ENCODE peak calls at places on chromosomes 16 and 17, in seven cellular contexts. One of them, this sample, is unnamed.

GRCh38 chr16:27751676-27752075 is 201.7 kb downstream of the KATNIP start:
- DNase-seq in OCI-LY7: no peak
- DNase-seq in foreskin fibroblast: no peak
- DNase-seq in body of pancreas: no peak
- DNase-seq in cardiac fibroblast: no peak
- DNase-seq in H1: no peak
- DNase-seq in thoracic aorta: no peak
- DNase-seq in this sample: no peak

GRCh38 chr17:63278731-63279442 is 167.2 kb downstream of the CYB561 start:
- DNase-seq in H1: no peak
- DNase-seq in cardiac fibroblast: no peak
- DNase-seq in thoracic aorta: no peak
- DNase-seq in body of pancreas: no peak
- DNase-seq in foreskin fibroblast: no peak
- DNase-seq in OCI-LY7: no peak
- DNase-seq in this sample: no peak

GRCh38 chr17:60901806-60902205 is 224.2 kb downstream of the BCAS3 start:
- DNase-seq in thoracic aorta: no peak
- DNase-seq in body of pancreas: no peak
- DNase-seq in foreskin fibroblast: peak
- DNase-seq in OCI-LY7: no peak
- DNase-seq in H1: no peak
- DNase-seq in cardiac fibroblast: peak
- DNase-seq in this sample: no peak

GRCh38 chr17:49352587-49353154 is 9.4 kb downstream of the ZNF652 start:
- DNase-seq in thoracic aorta: no peak
- DNase-seq in cardiac fibroblast: no peak
- DNase-seq in OCI-LY7: no peak
- DNase-seq in body of pancreas: no peak
- DNase-seq in H1: no peak
- DNase-seq in foreskin fibroblast: no peak
- DNase-seq in this sample: no peak

GRCh38 chr17:3557768-3558583 is at the start of gene TRPV3:
- DNase-seq in foreskin fibroblast: no peak
- DNase-seq in thoracic aorta: no peak
- DNase-seq in OCI-LY7: no peak
- DNase-seq in body of pancreas: peak
- DNase-seq in cardiac fibroblast: peak
- DNase-seq in H1: no peak
- DNase-seq in this sample: peak

GRCh38 chr16:52671560-52671959 is 124.6 kb upstream of the TOX3 start:
- DNase-seq in H1: no peak
- DNase-seq in OCI-LY7: no peak
- DNase-seq in foreskin fibroblast: no peak
- DNase-seq in cardiac fibroblast: no peak
- DNase-seq in body of pancreas: no peak
- DNase-seq in thoracic aorta: no peak
- DNase-seq in this sample: no peak

GRCh38 chr16:23668225-23668624 is 10.5 kb upstream of the PLK1 start:
- DNase-seq in H1: no peak
- DNase-seq in foreskin fibroblast: peak
- DNase-seq in body of pancreas: no peak
- DNase-seq in OCI-LY7: no peak
- DNase-seq in cardiac fibroblast: no peak
- DNase-seq in thoracic aorta: no peak
- DNase-seq in this sample: no peak

GRCh38 chr16:87144232-87144631 is 173.0 kb downstream of the C16orf95 start:
- DNase-seq in OCI-LY7: no peak
- DNase-seq in H1: no peak
- DNase-seq in cardiac fibroblast: no peak
- DNase-seq in body of pancreas: no peak
- DNase-seq in foreskin fibroblast: no peak
- DNase-seq in thoracic aorta: no peak
- DNase-seq in this sample: no peak

GRCh38 chr16:66604376-66605176 is at the start of gene CMTM3:
- DNase-seq in OCI-LY7: peak
- DNase-seq in thoracic aorta: no peak
- DNase-seq in foreskin fibroblast: peak
- DNase-seq in H1: peak
- DNase-seq in cardiac fibroblast: peak
- DNase-seq in body of pancreas: peak
- DNase-seq in this sample: peak

GRCh38 chr17:37138726-37139125 is 190.0 kb downstream of the AATF start:
- DNase-seq in body of pancreas: no peak
- DNase-seq in H1: no peak
- DNase-seq in thoracic aorta: no peak
- DNase-seq in OCI-LY7: no peak
- DNase-seq in foreskin fibroblast: no peak
- DNase-seq in cardiac fibroblast: no peak
- DNase-seq in this sample: no peak

GRCh38 chr16:79215289-79215688 is 385.2 kb downstream of the MAF start:
- DNase-seq in cardiac fibroblast: no peak
- DNase-seq in body of pancreas: no peak
- DNase-seq in thoracic aorta: no peak
- DNase-seq in H1: no peak
- DNase-seq in foreskin fibroblast: no peak
- DNase-seq in OCI-LY7: no peak
- DNase-seq in this sample: no peak

GRCh38 chr16:17360810-17361209 is 110.0 kb downstream of the XYLT1 start:
- DNase-seq in cardiac fibroblast: no peak
- DNase-seq in thoracic aorta: no peak
- DNase-seq in OCI-LY7: no peak
- DNase-seq in foreskin fibroblast: no peak
- DNase-seq in body of pancreas: no peak
- DNase-seq in H1: no peak
- DNase-seq in this sample: no peak

GRCh38 chr16:66289986-66290385 is 76.5 kb upstream of the CDH5 start:
- DNase-seq in H1: no peak
- DNase-seq in foreskin fibroblast: no peak
- DNase-seq in thoracic aorta: no peak
- DNase-seq in OCI-LY7: no peak
- DNase-seq in cardiac fibroblast: no peak
- DNase-seq in body of pancreas: no peak
- DNase-seq in this sample: no peak

GRCh38 chr16:764848-765487 is 4.4 kb downstream of the MSLN start:
- DNase-seq in body of pancreas: no peak
- DNase-seq in thoracic aorta: no peak
- DNase-seq in foreskin fibroblast: no peak
- DNase-seq in H1: no peak
- DNase-seq in OCI-LY7: no peak
- DNase-seq in cardiac fibroblast: no peak
- DNase-seq in this sample: no peak

GRCh38 chr17:20009302-20010098 is at the start of gene SPECC1:
- DNase-seq in body of pancreas: peak
- DNase-seq in foreskin fibroblast: no peak
- DNase-seq in cardiac fibroblast: peak
- DNase-seq in OCI-LY7: peak
- DNase-seq in thoracic aorta: peak
- DNase-seq in H1: peak
- DNase-seq in this sample: peak

GRCh38 chr17:5500804-5501391 is 14.5 kb downstream of the MIS12 start:
- DNase-seq in cardiac fibroblast: peak
- DNase-seq in H1: peak
- DNase-seq in OCI-LY7: peak
- DNase-seq in thoracic aorta: peak
- DNase-seq in foreskin fibroblast: peak
- DNase-seq in body of pancreas: peak
- DNase-seq in this sample: peak

GRCh38 chr17:888998-889401 is 90.6 kb downstream of the NXN start:
- DNase-seq in body of pancreas: no peak
- DNase-seq in OCI-LY7: peak
- DNase-seq in thoracic aorta: no peak
- DNase-seq in foreskin fibroblast: no peak
- DNase-seq in H1: no peak
- DNase-seq in cardiac fibroblast: no peak
- DNase-seq in this sample: no peak

GRCh38 chr16:58638148-58639036 is 8.8 kb upstream of the CNOT1 start:
- DNase-seq in thoracic aorta: no peak
- DNase-seq in cardiac fibroblast: peak
- DNase-seq in body of pancreas: peak
- DNase-seq in OCI-LY7: no peak
- DNase-seq in foreskin fibroblast: peak
- DNase-seq in H1: no peak
- DNase-seq in this sample: no peak
- TF ChIP-seq CTCF in thoracic aorta: no peak
- TF ChIP-seq CTCF in cardiac fibroblast: peak
- TF ChIP-seq CTCF in body of pancreas: peak
- TF ChIP-seq CTCF in OCI-LY7: peak
- TF ChIP-seq CTCF in foreskin fibroblast: peak
- TF ChIP-seq CTCF in H1: peak
- TF ChIP-seq CTCF in this sample: peak

GRCh38 chr16:14424595-14424994 is 205.5 kb downstream of the PARN start:
- DNase-seq in body of pancreas: no peak
- DNase-seq in thoracic aorta: no peak
- DNase-seq in cardiac fibroblast: no peak
- DNase-seq in foreskin fibroblast: no peak
- DNase-seq in OCI-LY7: no peak
- DNase-seq in H1: no peak
- DNase-seq in this sample: no peak

GRCh38 chr16:14423344-14423743 is 206.7 kb downstream of the PARN start:
- DNase-seq in foreskin fibroblast: no peak
- DNase-seq in body of pancreas: no peak
- DNase-seq in cardiac fibroblast: no peak
- DNase-seq in H1: no peak
- DNase-seq in OCI-LY7: no peak
- DNase-seq in thoracic aorta: no peak
- DNase-seq in this sample: no peak

GRCh38 chr16:14427371-14427948 is 202.6 kb downstream of the PARN start:
- DNase-seq in OCI-LY7: no peak
- DNase-seq in cardiac fibroblast: no peak
- DNase-seq in H1: no peak
- DNase-seq in foreskin fibroblast: peak
- DNase-seq in body of pancreas: no peak
- DNase-seq in thoracic aorta: no peak
- DNase-seq in this sample: no peak

GRCh38 chr16:14428043-14428442 is 202.0 kb downstream of the PARN start:
- DNase-seq in body of pancreas: no peak
- DNase-seq in OCI-LY7: no peak
- DNase-seq in H1: no peak
- DNase-seq in cardiac fibroblast: no peak
- DNase-seq in thoracic aorta: no peak
- DNase-seq in foreskin fibroblast: no peak
- DNase-seq in this sample: no peak
- TF ChIP-seq CTCF in body of pancreas: no peak
- TF ChIP-seq CTCF in OCI-LY7: no peak
- TF ChIP-seq CTCF in H1: no peak
- TF ChIP-seq CTCF in cardiac fibroblast: no peak
- TF ChIP-seq CTCF in thoracic aorta: no peak
- TF ChIP-seq CTCF in foreskin fibroblast: no peak
- TF ChIP-seq CTCF in this sample: no peak

GRCh38 chr17:32914181-32914580 is 13.8 kb upstream of the TMEM98 start:
- DNase-seq in H1: no peak
- DNase-seq in foreskin fibroblast: no peak
- DNase-seq in thoracic aorta: no peak
- DNase-seq in cardiac fibroblast: no peak
- DNase-seq in OCI-LY7: no peak
- DNase-seq in body of pancreas: no peak
- DNase-seq in this sample: no peak

GRCh38 chr17:32913593-32913992 is 14.4 kb upstream of the TMEM98 start:
- DNase-seq in foreskin fibroblast: no peak
- DNase-seq in body of pancreas: no peak
- DNase-seq in thoracic aorta: no peak
- DNase-seq in cardiac fibroblast: no peak
- DNase-seq in OCI-LY7: no peak
- DNase-seq in H1: no peak
- DNase-seq in this sample: no peak

GRCh38 chr17:32909787-32910369 is 18.1 kb upstream of the TMEM98 start:
- DNase-seq in foreskin fibroblast: peak
- DNase-seq in OCI-LY7: peak
- DNase-seq in thoracic aorta: peak
- DNase-seq in body of pancreas: peak
- DNase-seq in cardiac fibroblast: peak
- DNase-seq in H1: peak
- DNase-seq in this sample: peak

GRCh38 chr17:32910769-32911168 is 17.2 kb upstream of the TMEM98 start:
- DNase-seq in OCI-LY7: no peak
- DNase-seq in body of pancreas: no peak
- DNase-seq in thoracic aorta: no peak
- DNase-seq in cardiac fibroblast: no peak
- DNase-seq in H1: no peak
- DNase-seq in foreskin fibroblast: no peak
- DNase-seq in this sample: no peak

GRCh38 chr17:32912218-32912897 is 15.6 kb upstream of the TMEM98 start:
- DNase-seq in thoracic aorta: peak
- DNase-seq in body of pancreas: peak
- DNase-seq in OCI-LY7: no peak
- DNase-seq in cardiac fibroblast: peak
- DNase-seq in H1: no peak
- DNase-seq in foreskin fibroblast: peak
- DNase-seq in this sample: no peak
- TF ChIP-seq CTCF in thoracic aorta: no peak
- TF ChIP-seq CTCF in body of pancreas: no peak
- TF ChIP-seq CTCF in OCI-LY7: no peak
- TF ChIP-seq CTCF in cardiac fibroblast: peak
- TF ChIP-seq CTCF in H1: no peak
- TF ChIP-seq CTCF in foreskin fibroblast: peak
- TF ChIP-seq CTCF in this sample: no peak

DNA sequence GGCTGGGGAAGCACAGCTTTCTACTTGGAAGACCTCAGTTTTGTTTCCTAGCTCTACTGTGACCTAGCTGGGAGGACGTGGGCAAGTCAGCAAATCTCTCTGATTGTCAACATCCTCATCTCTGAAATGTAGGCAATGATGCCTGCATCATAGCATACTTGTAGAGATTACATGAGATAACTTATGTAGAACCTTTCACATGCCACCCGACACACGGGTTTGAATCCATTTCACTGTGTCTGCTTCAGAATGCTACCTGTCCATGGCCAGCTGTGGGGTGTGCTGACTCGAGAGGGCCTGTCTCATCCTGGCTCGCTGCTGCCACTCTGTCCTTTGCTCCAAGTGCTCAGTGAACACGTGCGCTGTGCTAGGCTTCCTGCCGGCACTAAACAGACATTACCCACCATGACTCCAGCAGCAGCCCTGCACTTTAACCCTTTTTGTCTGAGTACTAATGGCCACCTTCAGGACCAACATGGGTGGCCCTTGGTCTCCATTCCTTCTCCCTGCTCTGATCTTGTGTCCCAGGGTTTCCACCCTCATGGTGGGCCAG is 7.4 kb downstream of the ADAP2 start:
- DNase-seq in H1: no peak
- DNase-seq in OCI-LY7: no peak
- DNase-seq in body of pancreas: no peak
- DNase-seq in cardiac fibroblast: no peak
- DNase-seq in thoracic aorta: no peak
- DNase-seq in foreskin fibroblast: no peak
- DNase-seq in this sample: no peak
- TF ChIP-seq CTCF in H1: no peak
- TF ChIP-seq CTCF in OCI-LY7: no peak
- TF ChIP-seq CTCF in body of pancreas: no peak
- TF ChIP-seq CTCF in cardiac fibroblast: no peak
- TF ChIP-seq CTCF in thoracic aorta: no peak
- TF ChIP-seq CTCF in foreskin fibroblast: no peak
- TF ChIP-seq CTCF in this sample: no peak

This sample was measured in GM10248.